ENCODE peak calls at places on chromosome 17, in five cellular contexts. D, H, M, S and Q are unnamed samples.

GRCh38 chr17:869067-869466 is 86.9 kb downstream of the MRM3 start:
- DNase-seq in D (no peak), H (no peak), M (no peak), S (no peak), Q (no peak)

GRCh38 chr17:61421460-61421859 is 21.8 kb downstream of the TBX2 start:
- DNase-seq in D (no peak), H (no peak), M (no peak), S (no peak), Q (no peak)

GRCh38 chr17:80891096-80892018 is 100.3 kb upstream of the CHMP6 start:
- DNase-seq in D (no peak), H (peak), M (no peak), S (peak), Q (peak)

GRCh38 chr17:80063815-80064585 is 27.6 kb downstream of the CCDC40 start:
- DNase-seq in D (no peak), H (peak), M (no peak), S (no peak), Q (no peak)

GRCh38 chr17:78535285-78536197 is 41.7 kb downstream of the DNAH17 start:
- DNase-seq in D (no peak), H (peak), M (no peak), S (no peak), Q (no peak)

GRCh38 chr17:30716461-30717289 is 107.8 kb downstream of the CRLF3 start:
- DNase-seq in D (no peak), H (no peak), M (no peak), S (no peak), Q (peak)

GRCh38 chr17:8581002-8581658 is 49.4 kb downstream of the MYH10 start:
- DNase-seq in D (no peak), H (no peak), M (no peak), S (no peak), Q (no peak)

GRCh38 chr17:77790143-77790829 is 168.2 kb upstream of the TNRC6C start:
- DNase-seq in D (no peak), H (no peak), M (no peak), S (no peak), Q (no peak)

GRCh38 chr17:16325964-16326363 is 27.3 kb downstream of the CENPV start:
- DNase-seq in D (no peak), H (no peak), M (no peak), S (no peak), Q (no peak)

GRCh38 chr17:77887110-77887463 is 71.4 kb upstream of the TNRC6C start:
- DNase-seq in D (no peak), H (no peak), M (no peak), S (no peak), Q (no peak)

GRCh38 chr17:50169121-50169764 is 3.4 kb downstream of the SGCA start:
- DNase-seq in D (no peak), H (peak), M (peak), S (peak), Q (no peak)

GRCh38 chr17:50681260-50682200 is 26.2 kb downstream of the ANKRD40 start:
- DNase-seq in D (no peak), H (peak), M (peak), S (peak), Q (peak)

GRCh38 chr17:83195330-83196087 is 116.1 kb downstream of the METRNL start:
- DNase-seq in D (no peak), H (peak), M (no peak), S (no peak), Q (peak)

GRCh38 chr17:5772720-5773119 is 188.4 kb upstream of the NLRP1 start:
- DNase-seq in D (no peak), H (no peak), M (no peak), S (no peak), Q (no peak)

GRCh38 chr17:75077490-75078096 is 10.2 kb upstream of the SLC16A5 start:
- DNase-seq in D (no peak), H (peak), M (no peak), S (no peak), Q (peak)

GRCh38 chr17:51563961-51564360 is 303.6 kb downstream of the UTP18 start:
- DNase-seq in D (no peak), H (no peak), M (no peak), S (no peak), Q (no peak)